ENCODE peak calls at places on chromosomes 11 and 22, in ten cellular contexts. I, A, J, U, D, C, X, Q, M and F are unnamed samples.

GRCh38 chr11:110525883-110526282 is 96.1 kb downstream of the FDX1 start:
- DNase-seq in I (no peak), A (peak), J (peak), U (no peak), D (no peak), C (peak), X (no peak), Q (no peak), M (peak), F (no peak)

GRCh38 chr11:70586261-70587094 is 188.1 kb downstream of the CTTN start:
- DNase-seq in I (no peak), A (no peak), J (no peak), U (no peak), D (no peak), C (no peak), X (no peak), Q (no peak), M (no peak), F (no peak)

GRCh38 chr22:24827305-24827704 is 21.3 kb downstream of the SGSM1 start:
- DNase-seq in I (no peak), A (no peak), J (no peak), U (peak), D (no peak), C (peak), X (peak), Q (no peak), M (no peak), F (no peak)

GRCh38 chr22:37588540-37589215 is 8.8 kb upstream of the LGALS2 start:
- DNase-seq in I (no peak), A (no peak), J (no peak), U (peak), D (no peak), C (no peak), X (peak), Q (no peak), M (no peak), F (no peak)

GRCh38 chr22:40694409-40694808 is 15.1 kb downstream of the MCHR1 start:
- DNase-seq in I (no peak), A (no peak), J (no peak), U (no peak), D (peak), C (no peak), X (no peak), Q (no peak), M (no peak), F (no peak)

GRCh38 chr11:69205929-69206612 is 50.3 kb downstream of the SMIM38 start:
- DNase-seq in I (no peak), A (no peak), J (no peak), U (no peak), D (no peak), C (no peak), X (no peak), Q (no peak), M (no peak), F (no peak)

GRCh38 chr11:22304337-22304961 is 33.7 kb upstream of the SLC17A6 start:
- DNase-seq in I (no peak), A (peak), J (no peak), U (no peak), D (peak), C (peak), X (no peak), Q (peak), M (peak), F (peak)

GRCh38 chr11:96567193-96567592 is 177.4 kb downstream of the JRKL start:
- DNase-seq in I (no peak), A (peak), J (no peak), U (no peak), D (no peak), C (no peak), X (no peak), Q (no peak), M (peak), F (no peak)

GRCh38 chr11:41039592-41039991 is 419.9 kb downstream of the LRRC4C start:
- DNase-seq in I (no peak), A (no peak), J (no peak), U (no peak), D (no peak), C (no peak), X (no peak), Q (no peak), M (no peak), F (no peak)

GRCh38 chr11:70699294-70700221 is 301.2 kb downstream of the CTTN start:
- DNase-seq in I (no peak), A (no peak), J (no peak), U (no peak), D (no peak), C (peak), X (no peak), Q (no peak), M (no peak), F (no peak)

GRCh38 chr11:119099707-119100106 is 1.9 kb downstream of the DPAGT1 start:
- DNase-seq in I (no peak), A (no peak), J (no peak), U (no peak), D (peak), C (no peak), X (no peak), Q (no peak), M (no peak), F (no peak)
- H3K4me3 ChIP-seq in I (no peak), A (no peak), J (no peak), U (no peak), D (peak), C (peak), X (no peak), Q (peak), M (no peak), F (no peak)

DNA sequence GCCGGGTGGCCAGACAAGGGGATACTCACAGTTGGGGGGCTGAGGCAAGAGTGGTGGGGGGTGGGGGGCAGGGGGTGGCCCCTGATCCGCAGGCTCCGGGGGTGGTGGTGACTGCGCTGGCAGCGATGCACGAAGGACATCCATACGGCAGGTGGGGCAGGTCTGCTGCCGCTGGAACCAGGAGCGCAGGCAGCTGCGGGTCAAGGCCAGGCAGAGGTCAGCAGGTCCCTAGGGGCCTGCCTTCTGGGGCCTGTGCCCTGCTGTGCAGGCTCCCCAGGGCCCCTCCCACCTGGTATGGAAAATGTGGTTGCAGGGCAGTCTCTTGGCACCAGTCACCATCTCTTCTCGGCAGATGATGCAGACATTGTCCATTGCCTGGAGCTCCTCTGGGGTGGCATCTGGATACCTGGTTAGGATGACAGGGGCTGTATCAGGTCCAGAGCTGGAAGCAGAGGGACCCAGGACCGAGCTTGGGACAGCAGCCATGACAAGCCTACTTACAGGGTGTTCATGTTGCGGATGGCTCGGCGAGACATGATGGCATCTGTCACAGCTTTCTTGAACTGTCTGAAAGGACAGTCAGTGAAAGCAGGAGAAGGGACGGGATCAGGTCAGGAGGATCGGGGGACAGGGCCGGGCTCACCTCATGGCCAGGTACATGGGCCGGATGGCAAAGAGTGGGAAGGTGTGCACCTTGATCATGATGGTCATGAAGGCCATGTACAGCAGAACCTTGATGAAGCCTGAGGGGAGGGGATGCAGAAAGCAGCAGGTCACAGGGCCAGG is 3.5 kb downstream of the SYVN1 start:
- DNase-seq in I (no peak), A (no peak), J (no peak), U (no peak), D (peak), C (no peak), X (peak), Q (no peak), M (no peak), F (no peak)
- H3K4me3 ChIP-seq in I (no peak), A (no peak), J (no peak), U (no peak), D (no peak), C (no peak), X (no peak), Q (no peak), M (no peak), F (no peak)

GRCh38 chr11:34184505-34185015 is 79.1 kb downstream of the NAT10 start:
- DNase-seq in I (no peak), A (no peak), J (no peak), U (no peak), D (peak), C (no peak), X (no peak), Q (no peak), M (no peak), F (no peak)

GRCh38 chr11:34181856-34182405 is 76.5 kb downstream of the NAT10 start:
- DNase-seq in I (no peak), A (no peak), J (no peak), U (no peak), D (no peak), C (no peak), X (no peak), Q (no peak), M (no peak), F (no peak)

GRCh38 chr11:34182425-34182824 is 77.0 kb downstream of the NAT10 start:
- DNase-seq in I (no peak), A (no peak), J (no peak), U (no peak), D (no peak), C (no peak), X (no peak), Q (no peak), M (no peak), F (no peak)

GRCh38 chr11:34183840-34184358 is 78.5 kb downstream of the NAT10 start:
- DNase-seq in I (no peak), A (no peak), J (no peak), U (no peak), D (no peak), C (no peak), X (no peak), Q (no peak), M (no peak), F (no peak)

GRCh38 chr11:34182921-34183685 is 77.7 kb downstream of the NAT10 start:
- DNase-seq in I (no peak), A (no peak), J (no peak), U (no peak), D (no peak), C (no peak), X (no peak), Q (no peak), M (no peak), F (no peak)
- H3K4me3 ChIP-seq in I (no peak), A (no peak), J (no peak), U (no peak), D (no peak), C (no peak), X (no peak), Q (no peak), M (no peak), F (no peak)

GRCh38 chr11:12085371-12086251 is 24.8 kb upstream of the MICAL2 start:
- DNase-seq in I (no peak), A (no peak), J (no peak), U (no peak), D (no peak), C (no peak), X (no peak), Q (no peak), M (no peak), F (no peak)
- H3K4me3 ChIP-seq in I (no peak), A (no peak), J (no peak), U (no peak), D (no peak), C (no peak), X (no peak), Q (peak), M (no peak), F (no peak)

GRCh38 chr11:76033699-76034098 is 172.6 kb downstream of the WNT11 start:
- DNase-seq in I (no peak), A (no peak), J (no peak), U (no peak), D (no peak), C (no peak), X (no peak), Q (no peak), M (no peak), F (no peak)
- H3K4me3 ChIP-seq in I (no peak), A (no peak), J (no peak), U (no peak), D (no peak), C (peak), X (no peak), Q (no peak), M (no peak), F (no peak)